ENCODE peak calls at places on chromosomes 11 and 22, in four cellular contexts. C, N, I and X are unnamed samples.

GRCh38 chr22:32602154-32602553 is 127.5 kb downstream of the FBXO7 start:
- DNase-seq in C (no peak), N (no peak), I (no peak), X (no peak)

GRCh38 chr11:70220136-70220535 is 17.0 kb downstream of the FADD start:
- DNase-seq in C (no peak), N (no peak), I (no peak), X (peak)

GRCh38 chr22:39097098-39098020 is at the start of gene APOBEC3H:
- DNase-seq in C (no peak), N (no peak), I (no peak), X (no peak)

GRCh38 chr11:31870609-31871309 is 59.6 kb upstream of the PAX6 start:
- DNase-seq in C (no peak), N (peak), I (peak), X (peak)

GRCh38 chr11:125807909-125808308 is 20.0 kb downstream of the PATE3 start:
- DNase-seq in C (no peak), N (no peak), I (no peak), X (no peak)

GRCh38 chr11:6611092-6612007 is 666 bp downstream of the TAF10 start:
- DNase-seq in C (no peak), N (no peak), I (no peak), X (no peak)

GRCh38 chr11:78961938-78962701 is 387.5 kb upstream of the NARS2 start:
- DNase-seq in C (no peak), N (peak), I (peak), X (no peak)

GRCh38 chr11:1295591-1295990 is 13.8 kb downstream of the TOLLIP start:
- DNase-seq in C (no peak), N (no peak), I (no peak), X (no peak)

GRCh38 chr11:60831501-60832079 is 10.3 kb upstream of the CCDC86 start:
- DNase-seq in C (no peak), N (no peak), I (no peak), X (no peak)

GRCh38 chr11:12029738-12030363 is 21.4 kb upstream of the DKK3 start:
- DNase-seq in C (no peak), N (no peak), I (no peak), X (no peak)

GRCh38 chr22:33386270-33386669 is 328.1 kb upstream of the SYN3 start:
- DNase-seq in C (no peak), N (no peak), I (no peak), X (no peak)

GRCh38 chr11:19080579-19080993 is 20.1 kb upstream of the MRGPRX2 start:
- DNase-seq in C (no peak), N (no peak), I (no peak), X (no peak)

GRCh38 chr11:30876656-30877371 is 290.7 kb upstream of the MPPED2 start:
- DNase-seq in C (no peak), N (no peak), I (no peak), X (no peak)

GRCh38 chr11:1967641-1968225 is 20.6 kb downstream of the MRPL23 start:
- DNase-seq in C (no peak), N (no peak), I (no peak), X (no peak)

GRCh38 chr11:19963697-19964340 is 196.5 kb downstream of the DBX1 start:
- DNase-seq in C (no peak), N (no peak), I (no peak), X (no peak)

GRCh38 chr11:118911880-118912741 is 13.6 kb downstream of the BCL9L start:
- DNase-seq in C (no peak), N (peak), I (no peak), X (no peak)

GRCh38 chr11:793556-793955 is 3.7 kb upstream of the CEND1 start:
- DNase-seq in C (no peak), N (no peak), I (no peak), X (no peak)

GRCh38 chr11:47254381-47254780 is 3.4 kb upstream of the NR1H3 start:
- DNase-seq in C (no peak), N (no peak), I (no peak), X (peak)

GRCh38 chr11:31106963-31107576 is 262.5 kb downstream of the DCDC1 start:
- DNase-seq in C (no peak), N (peak), I (peak), X (peak)

GRCh38 chr22:22755778-22756100 is 111.3 kb downstream of the GGTLC2 start:
- DNase-seq in C (no peak), N (no peak), I (no peak), X (no peak)
- TF ChIP-seq SPI1 in C (no peak), N (no peak), I (no peak), X (no peak)

DNA sequence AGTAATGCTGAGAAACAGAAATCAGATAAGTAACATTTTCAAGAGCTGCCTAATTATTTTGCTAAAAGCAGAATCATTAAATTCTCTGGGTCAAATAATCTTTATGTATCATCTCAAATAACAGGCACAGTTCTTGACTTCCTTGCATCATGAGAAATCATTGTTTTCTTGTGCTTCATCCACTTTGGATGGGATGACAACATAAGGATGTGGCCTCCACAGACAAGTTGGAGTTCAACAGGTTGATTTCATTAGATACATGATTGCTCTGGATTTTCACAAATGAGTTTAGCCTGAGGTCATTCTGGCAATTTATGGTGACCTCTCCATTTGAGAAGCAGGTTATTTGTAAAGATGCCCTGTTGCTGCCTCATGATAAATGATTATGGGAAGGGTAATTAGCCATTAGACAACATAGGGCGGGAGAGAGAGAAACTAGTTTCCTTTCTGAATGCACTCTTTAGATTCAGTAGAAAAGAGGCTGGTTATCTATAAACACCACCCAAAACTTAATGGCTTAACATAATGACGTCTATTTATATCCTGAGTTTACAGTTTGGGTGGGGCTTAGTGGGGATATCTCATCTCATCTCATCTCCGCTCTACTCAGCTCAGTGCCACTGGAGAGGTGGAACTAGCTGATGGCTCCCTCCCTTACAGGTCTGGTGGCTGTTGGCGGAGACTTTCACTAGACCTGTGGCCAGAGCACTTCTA is 35.0 kb upstream of the ADORA2A start:
- DNase-seq in C (no peak), N (no peak), I (no peak), X (no peak)
- TF ChIP-seq SPI1 in C (no peak), N (no peak), I (no peak), X (no peak)

DNA sequence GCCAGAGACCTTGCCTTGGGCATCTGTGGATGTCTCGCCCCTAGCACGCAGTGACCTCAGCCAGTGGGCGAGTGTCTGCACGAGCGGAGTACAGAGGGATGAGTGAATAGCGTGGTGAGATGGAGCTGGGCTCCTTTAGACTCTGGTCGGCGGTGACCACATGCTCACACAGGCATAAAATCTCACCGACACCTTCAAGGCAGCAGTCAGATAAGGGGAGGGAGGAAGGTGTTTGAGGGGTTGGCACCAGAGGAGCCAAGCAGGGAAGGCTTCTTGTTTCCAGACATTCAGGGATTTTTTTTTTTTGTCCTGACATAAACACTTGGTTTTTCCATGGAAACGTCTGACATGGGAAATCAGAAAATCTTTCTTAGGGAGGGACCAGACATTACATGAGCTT is 35.8 kb downstream of the GRIK4 start:
- DNase-seq in C (no peak), N (no peak), I (no peak), X (no peak)
- TF ChIP-seq SPI1 in C (no peak), N (no peak), I (no peak), X (no peak)

GRCh38 chr11:72621008-72621610 is 53.1 kb downstream of the PDE2A start:
- DNase-seq in C (no peak), N (no peak), I (no peak), X (no peak)
- TF ChIP-seq SPI1 in C (no peak), N (no peak), I (no peak), X (no peak)

DNA sequence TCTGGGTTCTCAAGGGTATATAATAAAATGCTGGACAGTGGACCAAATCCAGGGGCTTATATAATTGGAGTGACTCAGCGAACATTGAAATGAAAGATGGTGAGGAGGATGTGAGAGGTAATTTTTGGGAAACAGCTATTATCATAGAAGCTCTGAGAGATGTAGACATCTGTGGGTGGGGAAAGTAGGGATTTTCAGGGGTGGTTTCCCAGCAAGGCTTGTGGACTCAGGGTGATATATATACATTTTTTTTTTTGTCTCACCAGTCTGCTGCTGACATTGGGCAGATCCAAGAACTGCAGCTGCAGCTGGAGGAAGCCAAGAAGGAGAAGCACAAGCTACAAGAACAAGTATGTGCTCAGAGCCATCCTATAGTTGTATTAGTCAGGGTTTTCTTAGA is 208.1 kb downstream of the MYO18B start:
- DNase-seq in C (peak), N (no peak), I (no peak), X (no peak)
- TF ChIP-seq SPI1 in C (no peak), N (no peak), I (no peak), X (no peak)

GRCh38 chr22:37769056-37769455 is 38.7 kb upstream of the GCAT start:
- DNase-seq in C (no peak), N (no peak), I (no peak), X (no peak)

GRCh38 chr22:37774728-37775127 is 33.0 kb upstream of the GCAT start:
- DNase-seq in C (no peak), N (no peak), I (no peak), X (no peak)

GRCh38 chr22:37771081-37771480 is 36.7 kb upstream of the GCAT start:
- DNase-seq in C (no peak), N (no peak), I (no peak), X (no peak)

GRCh38 chr22:37768273-37768672 is 39.5 kb upstream of the GCAT start:
- DNase-seq in C (no peak), N (peak), I (no peak), X (no peak)

DNA sequence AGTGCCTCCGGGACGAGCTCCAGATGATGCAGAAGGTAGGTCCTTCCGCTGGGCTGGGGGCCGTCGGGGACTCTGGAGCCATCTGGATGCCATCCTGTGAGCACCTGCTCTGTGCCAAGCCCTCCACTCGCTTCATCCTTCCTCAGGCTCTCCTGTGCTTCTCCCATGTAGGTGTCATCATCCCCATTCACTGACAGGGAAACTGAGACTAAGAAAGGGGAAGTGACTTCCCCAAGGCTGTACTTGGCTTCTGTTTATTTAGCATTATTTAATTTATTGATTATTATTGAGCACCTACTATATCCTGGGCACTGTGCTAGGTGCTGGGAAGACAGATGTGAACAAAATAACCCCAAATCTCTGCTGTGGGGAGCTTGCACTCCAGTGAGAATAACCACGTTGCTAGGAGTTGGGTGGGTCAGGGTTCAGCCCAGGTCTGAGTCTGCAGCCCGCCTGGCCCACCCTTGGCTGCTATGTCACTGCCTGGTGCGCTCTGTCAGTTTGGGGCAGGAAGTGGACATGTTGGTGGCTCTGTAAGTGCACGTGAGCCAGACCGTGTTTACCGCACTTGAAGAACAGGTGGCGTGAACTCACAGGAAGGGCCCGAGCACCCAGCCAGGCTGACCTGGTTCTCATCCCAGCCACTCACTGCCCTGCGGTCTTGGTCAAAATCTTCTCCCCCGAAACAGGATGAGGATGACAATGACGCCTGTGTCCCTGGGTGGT is 35.9 kb upstream of the GCAT start:
- DNase-seq in C (no peak), N (no peak), I (no peak), X (no peak)
- TF ChIP-seq SPI1 in C (peak), N (peak), I (peak), X (peak)

GRCh38 chr22:45207981-45208664 is 32.6 kb downstream of the KIAA0930 start:
- DNase-seq in C (no peak), N (no peak), I (no peak), X (no peak)
- TF ChIP-seq SPI1 in C (no peak), N (no peak), I (no peak), X (no peak)

GRCh38 chr11:133712235-133712634 is 133.1 kb downstream of the SPATA19 start:
- DNase-seq in C (no peak), N (no peak), I (no peak), X (no peak)
- TF ChIP-seq SPI1 in C (no peak), N (no peak), I (no peak), X (no peak)